ENCODE peak calls at places on chromosomes 5 and 9, in six cellular contexts. G, B, Z, D, S and X are unnamed samples.

GRCh38 chr9:73180373-73180772 is 28.7 kb downstream of the ANXA1 start:
- DNase-seq in Z (no peak), B (no peak), S (peak), D (no peak), G (peak), X (peak)

GRCh38 chr5:58849995-58850667 is 267.3 kb downstream of the RAB3C start:
- DNase-seq in D (no peak), G (peak), B (peak), S (peak), Z (peak), X (peak)

GRCh38 chr9:121261107-121261460 is 6.9 kb upstream of the GSN start:
- DNase-seq in D (peak), S (peak), G (no peak), B (no peak), Z (no peak), X (no peak)

GRCh38 chr5:1754531-1755220 is 45.0 kb downstream of the MRPL36 start:
- DNase-seq in D (no peak), G (no peak), Z (no peak), S (no peak), B (no peak), X (no peak)

GRCh38 chr5:59587489-59588337 is 305.8 kb downstream of the PDE4D start:
- DNase-seq in B (peak), G (peak), Z (peak), S (peak), D (peak), X (no peak)

GRCh38 chr9:110655723-110656641 is 12.6 kb upstream of the MUSK start:
- DNase-seq in D (no peak), Z (peak), S (no peak), G (peak), B (no peak), X (peak)

GRCh38 chr5:15373151-15373550 is 126.8 kb upstream of the FBXL7 start:
- DNase-seq in Z (no peak), G (no peak), D (no peak), S (no peak), B (no peak), X (no peak)

GRCh38 chr5:135709103-135709660 is 125.3 kb upstream of the SLC25A48 start:
- DNase-seq in Z (no peak), S (no peak), G (no peak), B (no peak), D (no peak), X (no peak)

GRCh38 chr5:7642029-7642428 is 208.9 kb downstream of the CFAP90 start:
- DNase-seq in S (no peak), D (no peak), B (no peak), Z (no peak), G (no peak), X (no peak)

GRCh38 chr5:122236270-122236669 is 75.8 kb upstream of the SNCAIP start:
- DNase-seq in B (no peak), S (peak), Z (no peak), D (no peak), G (peak), X (peak)

GRCh38 chr5:6135977-6136376 is 242.4 kb downstream of the MED10 start:
- DNase-seq in G (no peak), S (no peak), D (no peak), B (no peak), Z (no peak), X (no peak)

GRCh38 chr9:133113163-133113927 is 7.7 kb downstream of the RALGDS start:
- DNase-seq in B (peak), D (peak), S (no peak), Z (no peak), G (peak), X (no peak)

GRCh38 chr9:122286764-122287163 is 22.1 kb downstream of the MRRF start:
- DNase-seq in S (no peak), G (no peak), D (no peak), B (no peak), Z (no peak), X (no peak)

GRCh38 chr5:135025730-135026644 is 8.0 kb downstream of the PITX1 start:
- DNase-seq in S (no peak), G (no peak), Z (no peak), B (no peak), D (no peak), X (no peak)

GRCh38 chr9:129309041-129309430 is 131.0 kb upstream of the IER5L start:
- DNase-seq in S (no peak), Z (no peak), B (no peak), D (no peak), G (no peak), X (no peak)

GRCh38 chr5:38193015-38193581 is 65.3 kb upstream of the EGFLAM start:
- DNase-seq in S (peak), G (peak), B (peak), D (peak), Z (peak), X (peak)

GRCh38 chr5:92508271-92508670 is 1072.7 kb downstream of the NR2F1-AS1 start:
- DNase-seq in Z (no peak), S (no peak), B (no peak), G (no peak), D (no peak), X (no peak)

GRCh38 chr5:83294246-83294645 is 177.3 kb upstream of the VCAN start:
- DNase-seq in D (no peak), S (no peak), G (no peak), B (no peak), Z (no peak), X (no peak)

GRCh38 chr9:14645648-14646047 is 47.6 kb downstream of the ZDHHC21 start:
- DNase-seq in S (no peak), Z (no peak), G (peak), B (no peak), D (no peak), X (no peak)

GRCh38 chr9:124392855-124393460 is 22.3 kb downstream of the PSMB7 start:
- DNase-seq in Z (peak), B (no peak), D (peak), S (peak), G (peak), X (peak)

GRCh38 chr5:14086261-14086660 is 56.9 kb upstream of the TRIO start:
- DNase-seq in G (no peak), S (no peak), B (no peak), Z (no peak), D (no peak), X (no peak)

GRCh38 chr5:140557136-140557805 is at the start of gene SRA1:
- DNase-seq in S (peak), B (peak), Z (peak), G (peak), D (peak), X (peak)
- H3K27ac ChIP-seq in S (peak), B (peak), Z (peak), G (peak), D (peak), X (peak)

DNA sequence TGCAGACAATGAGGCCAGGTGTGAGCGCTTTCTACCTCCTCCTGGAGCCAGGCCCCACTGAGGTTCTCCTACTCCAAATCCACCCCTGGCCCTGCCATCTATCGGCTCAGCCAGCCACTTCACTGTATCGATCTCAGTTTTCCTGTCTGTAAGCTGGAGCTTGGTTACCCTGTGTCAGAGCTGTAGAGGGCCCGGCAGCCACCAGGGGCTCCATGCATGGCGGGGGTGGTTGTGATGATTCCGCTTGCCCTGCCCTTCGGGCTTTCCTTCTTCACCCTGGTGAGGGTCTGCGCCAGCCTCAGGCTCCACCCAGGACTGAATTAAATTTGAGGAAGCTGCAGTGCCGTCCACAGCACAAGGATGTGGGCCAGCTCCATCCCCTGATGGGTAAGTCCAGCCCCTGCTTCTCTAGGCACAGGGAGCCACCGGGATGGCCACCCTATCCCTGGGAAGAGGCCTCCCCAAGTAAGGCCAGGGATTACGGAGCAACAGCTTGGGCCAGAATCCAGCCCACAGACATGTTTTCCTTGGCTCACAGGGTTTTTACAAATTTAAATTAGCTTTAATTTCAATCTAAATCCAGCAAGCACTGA is 89.0 kb upstream of the FBXW11 start:
- DNase-seq in S (no peak), D (no peak), B (no peak), Z (no peak), G (no peak), X (no peak)
- TF ChIP-seq CTCF in S (no peak), D (no peak), B (no peak), Z (peak), G (no peak), X (no peak)

GRCh38 chr9:97744710-97745708 is 47.9 kb upstream of the XPA start:
- DNase-seq in S (no peak), Z (no peak), B (no peak), D (no peak), G (peak), X (peak)

GRCh38 chr9:97741947-97742346 is 44.8 kb upstream of the XPA start:
- DNase-seq in D (no peak), S (no peak), Z (no peak), G (no peak), B (no peak), X (no peak)

GRCh38 chr9:97737429-97737828 is 40.3 kb upstream of the XPA start:
- DNase-seq in G (no peak), D (no peak), B (no peak), S (peak), Z (peak), X (peak)

GRCh38 chr9:97742545-97742944 is 45.4 kb upstream of the XPA start:
- DNase-seq in G (no peak), B (no peak), D (no peak), Z (no peak), S (no peak), X (no peak)

GRCh38 chr9:97740848-97741821 is 44.0 kb upstream of the XPA start:
- DNase-seq in B (peak), D (no peak), S (peak), Z (peak), G (peak), X (peak)
- H3K27ac ChIP-seq in B (no peak), D (no peak), S (no peak), Z (no peak), G (no peak), X (peak)

GRCh38 chr5:116078199-116078598 is 6.6 kb upstream of the COMMD10 start:
- DNase-seq in S (no peak), D (no peak), Z (no peak), B (no peak), G (no peak), X (no peak)

GRCh38 chr5:116076496-116076895 is 8.3 kb upstream of the COMMD10 start:
- DNase-seq in B (no peak), G (no peak), Z (no peak), S (no peak), D (no peak), X (no peak)

GRCh38 chr5:116071211-116071610 is 13.6 kb upstream of the COMMD10 start:
- DNase-seq in S (no peak), D (no peak), G (no peak), B (no peak), Z (no peak), X (no peak)

DNA sequence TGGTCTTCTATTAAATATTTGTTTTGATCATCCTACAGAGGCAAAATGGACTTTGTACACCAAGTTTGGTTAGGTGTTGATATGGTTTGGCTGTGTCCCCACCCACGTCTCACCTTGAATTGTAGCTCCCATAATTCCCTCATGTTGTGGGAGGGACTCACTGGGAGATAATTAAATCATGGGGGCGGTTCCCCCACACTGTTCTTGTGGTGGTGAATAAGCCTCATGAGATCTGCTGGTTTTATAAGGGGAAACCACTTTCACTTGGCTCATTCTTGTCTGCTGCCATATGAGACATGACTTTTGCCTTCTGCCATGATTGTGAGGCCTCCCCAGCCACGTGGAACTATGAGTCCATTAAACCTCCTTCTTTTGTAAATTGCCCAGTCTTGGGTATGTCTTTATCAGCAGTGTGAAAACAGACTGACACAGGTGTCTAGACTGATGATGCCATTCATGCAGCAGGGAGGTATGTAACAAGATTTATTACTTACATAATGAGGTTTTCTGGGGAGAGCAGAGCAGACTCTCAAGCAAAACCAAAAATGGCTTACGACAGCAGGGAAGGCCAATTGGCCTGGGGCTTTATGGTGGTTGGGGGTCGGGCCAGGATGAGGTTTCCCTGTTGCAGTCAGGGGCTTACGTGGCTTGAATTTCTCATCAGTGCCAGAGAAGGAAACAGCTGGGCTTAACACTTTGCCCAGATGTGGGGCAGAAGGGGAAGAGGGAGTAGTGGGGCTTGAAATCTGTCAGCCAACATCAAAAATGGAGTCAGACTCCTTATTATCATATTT is 9.5 kb upstream of the COMMD10 start:
- DNase-seq in Z (no peak), S (no peak), G (no peak), D (no peak), B (no peak), X (no peak)
- TF ChIP-seq CTCF in Z (no peak), S (no peak), G (no peak), D (no peak), B (no peak), X (no peak)